ENCODE peak calls at places on chromosomes 7 and 10, in nine cellular contexts. R is iris pigment epithelial cell; S is mesendoderm; V is cardiac muscle cell; F is tibial artery; L is stimulated activated CD4-positive, alpha-beta T cell treated with anti-CD3 and anti-CD28 coated beads, Interleukin-1b, Interleukin-23, amount 100 ng/mL, for 4 hours; M is non-pigmented ciliary epithelial cell; X is naive thymus-derived CD8-positive, alpha-beta T cell; W is fibroblast of pulmonary artery. U is an unnamed sample.
A peak's percentile ranks its signal among the peaks of the same experiment; 100 is the strongest.

GRCh38 chr7:28191751-28192150 is 11.2 kb upstream of the JAZF1 start:
- DNase-seq in R (peak; percentile 40), V (no peak), M (no peak), W (no peak), F (no peak), X (no peak), S (no peak), L (no peak), U (no peak)

GRCh38 chr10:24384954-24385353 is 176.0 kb downstream of the KIAA1217 start:
- DNase-seq in L (no peak), F (no peak), V (peak; percentile 41), X (no peak), R (no peak), M (no peak), W (no peak), S (no peak), U (no peak)

GRCh38 chr10:48478980-48479811 is 125.7 kb downstream of the ARHGAP22 start:
- DNase-seq in X (no peak), S (no peak), R (no peak), W (no peak), L (no peak), M (no peak), V (no peak), F (peak; percentile 56), U (no peak)

GRCh38 chr7:44068054-44068453 is 2.7 kb upstream of the PGAM2 start:
- DNase-seq in M (no peak), W (no peak), L (no peak), F (peak; percentile 49), X (no peak), S (no peak), V (no peak), R (no peak), U (no peak)

GRCh38 chr7:7761974-7762769 is 43.8 kb upstream of the RPA3 start:
- DNase-seq in W (peak; percentile 62), F (no peak), L (no peak), V (peak; percentile 57), M (no peak), S (no peak), R (peak; percentile 56), X (no peak), U (peak; percentile 77)

GRCh38 chr7:44750921-44751571 is 2.4 kb downstream of the ZMIZ2 start:
- DNase-seq in S (no peak), X (peak; percentile 19), M (no peak), V (no peak), W (no peak), L (peak; percentile 34), R (peak; percentile 69), F (no peak), U (no peak)

GRCh38 chr7:105678811-105679495 is 97.7 kb upstream of the EFCAB10 start:
- DNase-seq in F (peak; percentile 90), M (no peak), S (peak; percentile 49), W (peak; percentile 65), R (peak; percentile 38), L (no peak), V (peak; percentile 81), X (no peak), U (peak; percentile 62)

GRCh38 chr10:64067859-64068258 is 546.7 kb downstream of the REEP3 start:
- DNase-seq in S (no peak), F (no peak), W (no peak), X (no peak), M (no peak), L (no peak), V (no peak), R (no peak), U (no peak)

GRCh38 chr7:102439963-102440795 is 6.8 kb downstream of the ORAI2 start:
- DNase-seq in L (no peak), R (peak; percentile 75), X (no peak), S (peak; percentile 89), M (peak; percentile 44), W (peak; percentile 78), F (no peak), V (peak; percentile 73), U (peak; percentile 77)

GRCh38 chr10:125639846-125640245 is 43.1 kb downstream of the TEX36 start:
- DNase-seq in S (no peak), F (no peak), L (no peak), W (no peak), X (no peak), V (no peak), R (peak; percentile 23), M (no peak), U (no peak)

GRCh38 chr10:124647421-124648130 is 96.6 kb downstream of the FAM53B start:
- DNase-seq in V (peak; percentile 52), L (peak; percentile 50), M (no peak), W (peak; percentile 35), X (peak; percentile 47), S (peak; percentile 78), R (peak; percentile 54), F (peak; percentile 80), U (peak; percentile 57)

GRCh38 chr10:46539596-46540411 is 16.7 kb downstream of the GPRIN2 start:
- DNase-seq in L (no peak), X (no peak), V (peak; percentile 62), W (peak; percentile 57), S (no peak), M (peak; percentile 77), F (peak; percentile 54), R (peak; percentile 90), U (no peak)

GRCh38 chr7:47441796-47442744 is 139.8 kb downstream of the TNS3 start:
- DNase-seq in L (no peak), R (peak; percentile 78), X (no peak), W (no peak), M (no peak), V (peak; percentile 36), S (no peak), F (peak; percentile 35), U (no peak)

GRCh38 chr7:67343114-67343513 is 346.5 kb downstream of the TYW1 start:
- DNase-seq in L (no peak), F (no peak), V (no peak), X (no peak), M (no peak), S (no peak), W (no peak), R (no peak), U (no peak)

GRCh38 chr10:76352300-76352699 is 920.9 kb downstream of the LRMDA start:
- DNase-seq in F (no peak), X (no peak), R (peak; percentile 94), M (peak; percentile 88), V (peak; percentile 76), W (peak; percentile 85), L (no peak), S (no peak), U (peak; percentile 97)